ENCODE peak calls at places on chromosomes 3 and 15, in five cellular contexts. One of them, this sample, is unnamed.

GRCh38 chr3:169660709-169661566 is 2.6 kb downstream of the MECOM start:
- DNase-seq in neural crest cell: no peak
- DNase-seq in HFFc6: no peak
- DNase-seq in ovary: no peak
- DNase-seq in pancreas: peak; percentile 37
- DNase-seq in this sample: peak; percentile 19

GRCh38 chr3:11995061-11995460 is 9.1 kb upstream of the SYN2 start:
- DNase-seq in HFFc6: no peak
- DNase-seq in neural crest cell: no peak
- DNase-seq in ovary: no peak
- DNase-seq in pancreas: no peak
- DNase-seq in this sample: no peak

GRCh38 chr3:104606812-104607211 is 759.9 kb upstream of the ALCAM start:
- DNase-seq in ovary: no peak
- DNase-seq in pancreas: no peak
- DNase-seq in neural crest cell: no peak
- DNase-seq in HFFc6: no peak
- DNase-seq in this sample: no peak

GRCh38 chr3:17949116-17949515 is 206.7 kb upstream of the TBC1D5 start:
- DNase-seq in neural crest cell: no peak
- DNase-seq in pancreas: no peak
- DNase-seq in HFFc6: no peak
- DNase-seq in ovary: no peak
- DNase-seq in this sample: no peak

GRCh38 chr3:28907616-28908015 is 373.3 kb upstream of the RBMS3 start:
- DNase-seq in neural crest cell: no peak
- DNase-seq in pancreas: no peak
- DNase-seq in HFFc6: no peak
- DNase-seq in ovary: no peak
- DNase-seq in this sample: no peak

GRCh38 chr3:46955801-46956259 is 20.7 kb downstream of the CCDC12 start:
- DNase-seq in ovary: no peak
- DNase-seq in pancreas: no peak
- DNase-seq in HFFc6: no peak
- DNase-seq in neural crest cell: no peak
- DNase-seq in this sample: no peak

GRCh38 chr15:88393719-88394519 is 73.3 kb downstream of the MRPL46 start:
- DNase-seq in HFFc6: peak; percentile 43
- DNase-seq in pancreas: no peak
- DNase-seq in ovary: no peak
- DNase-seq in neural crest cell: no peak
- DNase-seq in this sample: no peak

GRCh38 chr15:41934843-41935242 is 37.5 kb downstream of the EHD4 start:
- DNase-seq in ovary: no peak
- DNase-seq in pancreas: no peak
- DNase-seq in neural crest cell: no peak
- DNase-seq in HFFc6: no peak
- DNase-seq in this sample: peak; percentile 27

GRCh38 chr3:148078659-148079058 is 619.0 kb upstream of the AGTR1 start:
- DNase-seq in HFFc6: no peak
- DNase-seq in neural crest cell: no peak
- DNase-seq in ovary: no peak
- DNase-seq in pancreas: no peak
- DNase-seq in this sample: no peak

GRCh38 chr3:148075829-148076716 is 621.6 kb upstream of the AGTR1 start:
- DNase-seq in neural crest cell: no peak
- DNase-seq in HFFc6: peak; percentile 53
- DNase-seq in ovary: no peak
- DNase-seq in pancreas: no peak
- DNase-seq in this sample: no peak

GRCh38 chr3:148077951-148078350 is 619.8 kb upstream of the AGTR1 start:
- DNase-seq in HFFc6: no peak
- DNase-seq in pancreas: no peak
- DNase-seq in neural crest cell: no peak
- DNase-seq in ovary: no peak
- DNase-seq in this sample: no peak

GRCh38 chr3:148079370-148079769 is 618.3 kb upstream of the AGTR1 start:
- DNase-seq in ovary: no peak
- DNase-seq in neural crest cell: no peak
- DNase-seq in pancreas: no peak
- DNase-seq in HFFc6: no peak
- DNase-seq in this sample: no peak

DNA sequence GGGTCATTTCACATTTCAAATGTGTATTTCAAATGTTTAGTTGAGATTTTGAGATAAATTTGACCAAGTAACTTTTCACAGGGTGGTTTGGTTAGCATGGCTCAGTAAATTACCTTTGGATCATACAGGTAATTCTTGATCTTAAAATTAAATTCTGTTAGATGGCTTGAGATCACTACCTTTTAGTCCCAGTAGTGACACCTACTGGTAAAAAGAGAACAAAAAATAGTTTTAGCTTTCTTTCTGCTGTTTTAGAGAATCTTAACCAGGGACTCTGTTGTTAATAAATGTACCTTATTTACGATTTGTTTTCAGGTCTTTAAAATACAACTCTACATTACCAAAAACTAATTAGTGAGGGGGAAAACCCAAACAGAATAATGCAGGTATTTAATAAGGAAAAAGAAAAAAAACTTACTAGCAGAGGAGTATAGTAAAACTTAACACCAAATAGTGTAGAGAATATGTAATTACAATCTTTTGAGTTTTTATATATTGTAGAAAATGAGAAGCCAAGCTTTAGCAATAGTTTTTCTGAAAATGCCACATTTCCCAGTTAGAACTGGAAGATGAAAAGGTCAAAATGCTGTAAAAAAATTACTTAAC is 620.3 kb upstream of the AGTR1 start:
- DNase-seq in HFFc6: peak; percentile 31
- DNase-seq in neural crest cell: no peak
- DNase-seq in ovary: no peak
- DNase-seq in pancreas: no peak
- DNase-seq in this sample: no peak
- TF ChIP-seq CTCF in HFFc6: peak; percentile 82
- TF ChIP-seq CTCF in neural crest cell: peak; percentile 71
- TF ChIP-seq CTCF in ovary: no peak
- TF ChIP-seq CTCF in pancreas: no peak
- TF ChIP-seq CTCF in this sample: no peak

GRCh38 chr3:2713923-2714322 is 396.3 kb downstream of the IL5RA start:
- DNase-seq in pancreas: no peak
- DNase-seq in neural crest cell: no peak
- DNase-seq in ovary: no peak
- DNase-seq in HFFc6: no peak
- DNase-seq in this sample: no peak
- TF ChIP-seq CTCF in pancreas: no peak
- TF ChIP-seq CTCF in neural crest cell: peak; percentile 56
- TF ChIP-seq CTCF in ovary: no peak
- TF ChIP-seq CTCF in HFFc6: peak; percentile 41
- TF ChIP-seq CTCF in this sample: no peak

GRCh38 chr3:99836681-99837080 is 19.0 kb downstream of the CMSS1 start:
- DNase-seq in HFFc6: no peak
- DNase-seq in pancreas: no peak
- DNase-seq in ovary: no peak
- DNase-seq in neural crest cell: no peak
- DNase-seq in this sample: no peak
- TF ChIP-seq CTCF in HFFc6: no peak
- TF ChIP-seq CTCF in pancreas: no peak
- TF ChIP-seq CTCF in ovary: no peak
- TF ChIP-seq CTCF in neural crest cell: no peak
- TF ChIP-seq CTCF in this sample: no peak

GRCh38 chr15:95845862-95846515 is 484.5 kb upstream of the NR2F2 start:
- DNase-seq in HFFc6: no peak
- DNase-seq in ovary: peak; percentile 77
- DNase-seq in pancreas: peak; percentile 4
- DNase-seq in neural crest cell: peak; percentile 90
- DNase-seq in this sample: no peak

GRCh38 chr15:95848126-95848525 is 482.4 kb upstream of the NR2F2 start:
- DNase-seq in pancreas: no peak
- DNase-seq in HFFc6: no peak
- DNase-seq in neural crest cell: no peak
- DNase-seq in ovary: no peak
- DNase-seq in this sample: no peak

GRCh38 chr15:95853350-95853749 is 477.1 kb upstream of the NR2F2 start:
- DNase-seq in HFFc6: no peak
- DNase-seq in ovary: no peak
- DNase-seq in neural crest cell: no peak
- DNase-seq in pancreas: no peak
- DNase-seq in this sample: no peak

GRCh38 chr15:95850837-95851236 is 479.7 kb upstream of the NR2F2 start:
- DNase-seq in neural crest cell: no peak
- DNase-seq in ovary: no peak
- DNase-seq in pancreas: no peak
- DNase-seq in HFFc6: no peak
- DNase-seq in this sample: no peak
- TF ChIP-seq CTCF in neural crest cell: no peak
- TF ChIP-seq CTCF in ovary: no peak
- TF ChIP-seq CTCF in pancreas: no peak
- TF ChIP-seq CTCF in HFFc6: no peak
- TF ChIP-seq CTCF in this sample: no peak

GRCh38 chr3:185988080-185988815 is 50.4 kb upstream of the TRA2B start:
- DNase-seq in ovary: no peak
- DNase-seq in pancreas: no peak
- DNase-seq in HFFc6: no peak
- DNase-seq in neural crest cell: no peak
- DNase-seq in this sample: no peak
- TF ChIP-seq CTCF in ovary: no peak
- TF ChIP-seq CTCF in pancreas: no peak
- TF ChIP-seq CTCF in HFFc6: peak; percentile 36
- TF ChIP-seq CTCF in neural crest cell: peak; percentile 26
- TF ChIP-seq CTCF in this sample: no peak

DNA sequence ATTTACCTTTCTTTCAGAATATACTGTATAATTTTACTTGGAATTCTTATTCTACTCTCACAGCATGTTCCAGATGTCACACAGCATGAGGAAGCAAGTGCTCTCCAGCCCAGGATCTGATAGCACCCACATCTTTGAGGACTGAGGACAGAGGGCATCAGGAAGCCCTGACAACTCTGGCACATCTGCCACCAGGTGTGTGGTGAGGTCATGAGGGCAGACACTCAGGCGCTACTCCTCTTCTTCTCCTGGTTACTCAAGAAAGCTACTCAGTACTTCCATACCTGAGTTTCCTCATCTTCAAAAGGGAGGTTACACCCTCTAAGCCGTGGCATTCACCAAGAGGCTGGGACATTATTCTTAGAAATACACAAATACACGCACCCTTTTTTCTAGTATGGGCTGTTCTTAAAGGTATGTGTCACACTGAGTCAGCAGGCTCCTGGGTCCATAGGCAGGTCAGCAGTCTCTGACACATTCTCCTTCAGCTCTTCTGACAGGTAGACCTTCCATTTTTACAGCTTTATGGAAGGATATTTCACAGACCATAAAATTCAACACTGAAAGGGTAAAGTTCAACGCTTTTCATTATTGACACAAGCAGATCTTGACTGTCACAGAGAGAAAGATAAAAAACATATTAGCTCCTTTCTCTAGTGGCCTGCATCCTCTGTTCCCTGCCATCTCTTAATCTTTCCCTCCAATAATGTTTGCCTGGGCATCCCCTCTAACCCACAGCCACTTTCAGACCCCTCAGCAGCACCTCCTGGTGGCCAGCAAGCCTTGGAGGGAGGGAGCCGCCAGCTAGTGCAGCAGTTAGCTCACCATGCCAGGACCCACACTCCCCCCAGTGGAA is 103.2 kb upstream of the TJP1 start:
- DNase-seq in ovary: peak; percentile 72
- DNase-seq in neural crest cell: peak; percentile 82
- DNase-seq in pancreas: peak; percentile 25
- DNase-seq in HFFc6: peak; percentile 66
- DNase-seq in this sample: no peak
- TF ChIP-seq CTCF in ovary: no peak
- TF ChIP-seq CTCF in neural crest cell: peak; percentile 77
- TF ChIP-seq CTCF in pancreas: no peak
- TF ChIP-seq CTCF in HFFc6: peak; percentile 90
- TF ChIP-seq CTCF in this sample: no peak

DNA sequence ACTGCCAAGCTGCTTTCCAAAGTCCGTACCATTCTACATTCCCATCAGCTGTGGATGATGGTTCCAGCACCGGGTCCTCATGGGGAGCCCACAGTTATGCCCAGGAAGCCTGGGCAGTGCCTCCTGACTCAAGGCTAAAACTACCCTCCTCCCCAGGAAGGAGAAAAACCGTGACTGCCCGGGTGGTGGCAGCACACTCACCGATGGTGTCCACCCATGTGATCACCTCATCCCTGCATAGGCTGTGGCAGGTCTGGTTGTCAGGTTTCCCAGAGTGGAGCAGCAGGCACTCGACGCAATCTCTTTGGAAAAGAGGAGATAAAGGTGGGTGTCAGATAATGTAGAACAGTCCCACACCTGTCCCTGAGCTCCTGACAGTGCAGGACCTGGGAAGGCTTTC is 38.6 kb downstream of the UMPS start:
- DNase-seq in ovary: no peak
- DNase-seq in pancreas: no peak
- DNase-seq in HFFc6: no peak
- DNase-seq in neural crest cell: no peak
- DNase-seq in this sample: no peak
- TF ChIP-seq CTCF in ovary: no peak
- TF ChIP-seq CTCF in pancreas: no peak
- TF ChIP-seq CTCF in HFFc6: peak; percentile 1
- TF ChIP-seq CTCF in neural crest cell: no peak
- TF ChIP-seq CTCF in this sample: no peak

GRCh38 chr3:180829409-180830405 is 82.8 kb upstream of the FXR1 start:
- DNase-seq in ovary: no peak
- DNase-seq in HFFc6: no peak
- DNase-seq in neural crest cell: no peak
- DNase-seq in pancreas: no peak
- DNase-seq in this sample: no peak
- TF ChIP-seq CTCF in ovary: no peak
- TF ChIP-seq CTCF in HFFc6: no peak
- TF ChIP-seq CTCF in neural crest cell: no peak
- TF ChIP-seq CTCF in pancreas: no peak
- TF ChIP-seq CTCF in this sample: no peak